ENCODE peak calls at places on chromosomes 11 and 22, in six cellular contexts. One of them, this sample, is unnamed.

GRCh38 chr11:944711-945470 is 19.2 kb downstream of the AP2A2 start:
- DNase-seq in ovary: no peak
- DNase-seq in upper lobe of right lung: no peak
- DNase-seq in CD8-positive, alpha-beta memory T cell: no peak
- DNase-seq in cardiac muscle cell: peak; percentile 52
- DNase-seq in heart left ventricle: no peak
- DNase-seq in this sample: no peak

GRCh38 chr11:120337896-120338840 is 2.0 kb downstream of the ARHGEF12 start:
- DNase-seq in ovary: no peak
- DNase-seq in upper lobe of right lung: no peak
- DNase-seq in CD8-positive, alpha-beta memory T cell: no peak
- DNase-seq in cardiac muscle cell: no peak
- DNase-seq in heart left ventricle: no peak
- DNase-seq in this sample: no peak

GRCh38 chr11:27464155-27464759 is 8.3 kb downstream of the LGR4 start:
- DNase-seq in ovary: no peak
- DNase-seq in upper lobe of right lung: no peak
- DNase-seq in CD8-positive, alpha-beta memory T cell: no peak
- DNase-seq in cardiac muscle cell: peak; percentile 43
- DNase-seq in heart left ventricle: no peak
- DNase-seq in this sample: no peak

GRCh38 chr11:70210051-70210501 is 7.0 kb downstream of the FADD start:
- DNase-seq in ovary: no peak
- DNase-seq in upper lobe of right lung: no peak
- DNase-seq in CD8-positive, alpha-beta memory T cell: no peak
- DNase-seq in cardiac muscle cell: peak; percentile 65
- DNase-seq in heart left ventricle: no peak
- DNase-seq in this sample: no peak

GRCh38 chr11:61532136-61533038 is 23.8 kb downstream of the LRRC10B start:
- DNase-seq in ovary: no peak
- DNase-seq in upper lobe of right lung: no peak
- DNase-seq in CD8-positive, alpha-beta memory T cell: peak; percentile 26
- DNase-seq in cardiac muscle cell: peak; percentile 33
- DNase-seq in heart left ventricle: no peak
- DNase-seq in this sample: no peak

GRCh38 chr11:78973833-78974232 is 399.2 kb upstream of the NARS2 start:
- DNase-seq in ovary: no peak
- DNase-seq in upper lobe of right lung: no peak
- DNase-seq in CD8-positive, alpha-beta memory T cell: no peak
- DNase-seq in cardiac muscle cell: no peak
- DNase-seq in heart left ventricle: no peak
- DNase-seq in this sample: no peak

GRCh38 chr11:120172054-120172881 is 34.4 kb upstream of the TRIM29 start:
- DNase-seq in ovary: peak; percentile 73
- DNase-seq in upper lobe of right lung: peak; percentile 73
- DNase-seq in CD8-positive, alpha-beta memory T cell: peak; percentile 42
- DNase-seq in cardiac muscle cell: peak; percentile 76
- DNase-seq in heart left ventricle: peak; percentile 71
- DNase-seq in this sample: peak; percentile 64

GRCh38 chr11:7573193-7573557 is 59.4 kb downstream of the PPFIBP2 start:
- DNase-seq in ovary: no peak
- DNase-seq in upper lobe of right lung: no peak
- DNase-seq in CD8-positive, alpha-beta memory T cell: no peak
- DNase-seq in cardiac muscle cell: no peak
- DNase-seq in heart left ventricle: no peak
- DNase-seq in this sample: no peak

GRCh38 chr11:94813436-94813720 is 45.2 kb downstream of the AMOTL1 start:
- DNase-seq in ovary: no peak
- DNase-seq in upper lobe of right lung: no peak
- DNase-seq in CD8-positive, alpha-beta memory T cell: no peak
- DNase-seq in cardiac muscle cell: no peak
- DNase-seq in heart left ventricle: no peak
- DNase-seq in this sample: no peak

GRCh38 chr22:31107206-31108118 is at the start of gene SELENOM:
- DNase-seq in ovary: peak; percentile 97
- DNase-seq in upper lobe of right lung: peak; percentile 98
- DNase-seq in CD8-positive, alpha-beta memory T cell: peak; percentile 81
- DNase-seq in cardiac muscle cell: peak; percentile 99
- DNase-seq in heart left ventricle: peak; percentile 97
- DNase-seq in this sample: peak; percentile 97

GRCh38 chr11:10725114-10725906 is 25.7 kb upstream of the CTR9 start:
- DNase-seq in ovary: no peak
- DNase-seq in upper lobe of right lung: no peak
- DNase-seq in CD8-positive, alpha-beta memory T cell: peak; percentile 16
- DNase-seq in cardiac muscle cell: peak; percentile 80
- DNase-seq in heart left ventricle: no peak
- DNase-seq in this sample: no peak

GRCh38 chr22:43878831-43879550 is 12.8 kb downstream of the PNPLA5 start:
- DNase-seq in ovary: no peak
- DNase-seq in upper lobe of right lung: peak; percentile 36
- DNase-seq in CD8-positive, alpha-beta memory T cell: no peak
- DNase-seq in cardiac muscle cell: no peak
- DNase-seq in heart left ventricle: no peak
- DNase-seq in this sample: no peak

GRCh38 chr22:30863161-30863833 is 105.3 kb downstream of the MORC2 start:
- DNase-seq in ovary: no peak
- DNase-seq in upper lobe of right lung: peak; percentile 42
- DNase-seq in CD8-positive, alpha-beta memory T cell: no peak
- DNase-seq in cardiac muscle cell: peak; percentile 7
- DNase-seq in heart left ventricle: no peak
- DNase-seq in this sample: no peak

GRCh38 chr11:134120143-134120850 is 51.4 kb downstream of the JAM3 start:
- DNase-seq in ovary: peak; percentile 70
- DNase-seq in upper lobe of right lung: no peak
- DNase-seq in CD8-positive, alpha-beta memory T cell: no peak
- DNase-seq in cardiac muscle cell: peak; percentile 94
- DNase-seq in heart left ventricle: peak; percentile 69
- DNase-seq in this sample: peak; percentile 53

GRCh38 chr11:32006799-32007388 is 84.0 kb upstream of the RCN1 start:
- DNase-seq in ovary: no peak
- DNase-seq in upper lobe of right lung: no peak
- DNase-seq in CD8-positive, alpha-beta memory T cell: no peak
- DNase-seq in cardiac muscle cell: peak; percentile 63
- DNase-seq in heart left ventricle: no peak
- DNase-seq in this sample: no peak

GRCh38 chr11:33358150-33358831 is 101.1 kb downstream of the HIPK3 start:
- DNase-seq in ovary: no peak
- DNase-seq in upper lobe of right lung: no peak
- DNase-seq in CD8-positive, alpha-beta memory T cell: no peak
- DNase-seq in cardiac muscle cell: no peak
- DNase-seq in heart left ventricle: no peak
- DNase-seq in this sample: no peak

GRCh38 chr11:8532475-8532874 is 61.6 kb downstream of the STK33 start:
- DNase-seq in ovary: no peak
- DNase-seq in upper lobe of right lung: no peak
- DNase-seq in CD8-positive, alpha-beta memory T cell: no peak
- DNase-seq in cardiac muscle cell: no peak
- DNase-seq in heart left ventricle: no peak
- DNase-seq in this sample: no peak

GRCh38 chr11:82730286-82730685 is 3.4 kb downstream of the FAM181B start:
- DNase-seq in ovary: no peak
- DNase-seq in upper lobe of right lung: no peak
- DNase-seq in CD8-positive, alpha-beta memory T cell: no peak
- DNase-seq in cardiac muscle cell: no peak
- DNase-seq in heart left ventricle: no peak
- DNase-seq in this sample: no peak

GRCh38 chr22:24141586-24141985 is 39.7 kb upstream of the SUSD2 start:
- DNase-seq in ovary: no peak
- DNase-seq in upper lobe of right lung: no peak
- DNase-seq in CD8-positive, alpha-beta memory T cell: peak; percentile 29
- DNase-seq in cardiac muscle cell: no peak
- DNase-seq in heart left ventricle: no peak
- DNase-seq in this sample: no peak

GRCh38 chr11:92826136-92826535 is 143.3 kb upstream of the MTNR1B start:
- DNase-seq in ovary: no peak
- DNase-seq in upper lobe of right lung: no peak
- DNase-seq in CD8-positive, alpha-beta memory T cell: no peak
- DNase-seq in cardiac muscle cell: peak; percentile 5
- DNase-seq in heart left ventricle: no peak
- DNase-seq in this sample: no peak

GRCh38 chr11:19606856-19607655 is 105.6 kb upstream of the NAV2 start:
- DNase-seq in ovary: no peak
- DNase-seq in upper lobe of right lung: no peak
- DNase-seq in CD8-positive, alpha-beta memory T cell: no peak
- DNase-seq in cardiac muscle cell: peak; percentile 25
- DNase-seq in heart left ventricle: no peak
- DNase-seq in this sample: no peak

GRCh38 chr11:1290052-1291040 is 19.1 kb downstream of the TOLLIP start:
- DNase-seq in ovary: no peak
- DNase-seq in upper lobe of right lung: peak; percentile 59
- DNase-seq in CD8-positive, alpha-beta memory T cell: no peak
- DNase-seq in cardiac muscle cell: no peak
- DNase-seq in heart left ventricle: no peak
- DNase-seq in this sample: no peak

GRCh38 chr11:119533931-119534694 is 111.1 kb upstream of the THY1 start:
- DNase-seq in ovary: peak; percentile 59
- DNase-seq in upper lobe of right lung: peak; percentile 87
- DNase-seq in CD8-positive, alpha-beta memory T cell: peak; percentile 7
- DNase-seq in cardiac muscle cell: peak; percentile 69
- DNase-seq in heart left ventricle: peak; percentile 49
- DNase-seq in this sample: peak; percentile 73

GRCh38 chr22:47672526-47672925 is 910.1 kb downstream of the TBC1D22A start:
- DNase-seq in ovary: no peak
- DNase-seq in upper lobe of right lung: no peak
- DNase-seq in CD8-positive, alpha-beta memory T cell: no peak
- DNase-seq in cardiac muscle cell: no peak
- DNase-seq in heart left ventricle: no peak
- DNase-seq in this sample: no peak

GRCh38 chr11:46414899-46415298 is 23.3 kb upstream of the CHRM4 start:
- DNase-seq in ovary: no peak
- DNase-seq in upper lobe of right lung: peak; percentile 6
- DNase-seq in CD8-positive, alpha-beta memory T cell: no peak
- DNase-seq in cardiac muscle cell: no peak
- DNase-seq in heart left ventricle: no peak
- DNase-seq in this sample: no peak
- H3K36me3 ChIP-seq in ovary: no peaks in the 10 kb centered on the region
- H3K36me3 ChIP-seq in upper lobe of right lung: peaks cover 70% of the 10 kb centered on the region
- H3K36me3 ChIP-seq in CD8-positive, alpha-beta memory T cell: peaks cover 23% of the 10 kb centered on the region
- H3K36me3 ChIP-seq in cardiac muscle cell: peaks cover 17% of the 10 kb centered on the region
- H3K36me3 ChIP-seq in heart left ventricle: peaks cover 8% of the 10 kb centered on the region
- H3K36me3 ChIP-seq in this sample: peaks cover 67% of the 10 kb centered on the region

DNA sequence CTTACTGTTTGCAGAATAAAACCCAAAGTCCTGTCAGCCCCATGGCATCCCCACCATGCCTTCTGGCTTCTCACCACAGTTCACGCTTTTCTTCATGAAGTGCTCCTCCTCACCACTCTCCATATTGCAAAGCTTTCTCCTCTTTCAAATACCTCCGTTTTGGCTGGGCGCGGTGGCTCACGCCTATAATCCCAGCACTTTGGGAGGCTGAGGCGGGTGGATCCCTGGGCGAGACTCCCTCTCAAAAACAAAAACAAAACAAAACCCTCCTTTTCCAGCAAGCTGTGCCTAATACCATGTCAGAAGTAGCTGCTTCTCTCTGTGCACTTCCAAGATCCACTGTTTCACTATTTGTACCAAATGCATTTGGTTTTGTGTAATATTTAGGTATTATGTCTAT is 6.7 kb downstream of the BACE1 start:
- DNase-seq in ovary: no peak
- DNase-seq in upper lobe of right lung: no peak
- DNase-seq in CD8-positive, alpha-beta memory T cell: no peak
- DNase-seq in cardiac muscle cell: no peak
- DNase-seq in heart left ventricle: no peak
- DNase-seq in this sample: no peak
- H3K36me3 ChIP-seq in ovary: no peaks in the 10 kb centered on the region
- H3K36me3 ChIP-seq in upper lobe of right lung: no peaks in the 10 kb centered on the region
- H3K36me3 ChIP-seq in CD8-positive, alpha-beta memory T cell: no peaks in the 10 kb centered on the region
- H3K36me3 ChIP-seq in cardiac muscle cell: no peaks in the 10 kb centered on the region
- H3K36me3 ChIP-seq in heart left ventricle: no peaks in the 10 kb centered on the region
- H3K36me3 ChIP-seq in this sample: peaks cover 5% of the 10 kb centered on the region

DNA sequence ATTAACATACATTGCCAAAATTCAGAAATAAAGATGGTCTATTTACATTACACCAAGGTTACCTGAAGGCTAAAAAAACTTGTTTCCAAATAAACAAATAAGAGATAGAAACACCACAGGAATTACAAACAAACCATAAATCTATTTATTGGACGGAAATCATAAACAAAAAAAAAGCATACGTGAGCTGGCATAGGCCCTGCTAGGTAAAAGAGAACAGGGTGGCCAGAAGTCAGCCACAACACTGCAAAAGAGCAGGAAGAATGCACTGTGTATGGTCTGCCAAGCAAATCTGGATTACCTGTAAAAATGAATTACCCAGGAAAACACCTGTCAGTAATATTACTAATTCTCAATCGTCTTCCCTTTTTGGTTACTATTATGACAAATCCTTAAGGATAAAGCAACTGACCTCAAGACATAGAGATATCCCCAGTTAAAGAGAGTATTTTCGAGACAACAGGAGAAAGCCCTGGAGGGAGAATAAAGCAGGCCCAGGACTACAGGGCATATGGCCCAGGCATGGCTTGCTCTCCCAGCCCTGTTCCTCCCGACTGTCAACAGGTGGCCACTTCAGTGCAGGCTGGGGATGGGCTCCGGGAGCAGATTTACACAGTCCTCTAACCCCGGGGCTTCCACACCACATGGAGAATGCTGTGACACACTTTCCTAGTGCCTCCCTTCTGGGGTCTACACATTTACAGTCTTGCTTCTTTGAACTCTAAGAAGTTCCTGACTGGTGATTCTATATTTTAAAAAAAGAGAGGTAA is 18.0 kb downstream of the PPP2R1B start:
- DNase-seq in ovary: no peak
- DNase-seq in upper lobe of right lung: no peak
- DNase-seq in CD8-positive, alpha-beta memory T cell: no peak
- DNase-seq in cardiac muscle cell: no peak
- DNase-seq in heart left ventricle: no peak
- DNase-seq in this sample: no peak
- H3K36me3 ChIP-seq in ovary: no peaks in the 10 kb centered on the region
- H3K36me3 ChIP-seq in upper lobe of right lung: peaks cover 96% of the 10 kb centered on the region
- H3K36me3 ChIP-seq in CD8-positive, alpha-beta memory T cell: peaks cover 36% of the 10 kb centered on the region
- H3K36me3 ChIP-seq in cardiac muscle cell: peaks cover 28% of the 10 kb centered on the region
- H3K36me3 ChIP-seq in heart left ventricle: peaks cover 34% of the 10 kb centered on the region
- H3K36me3 ChIP-seq in this sample: peaks cover 98% of the 10 kb centered on the region

GRCh38 chr11:65127473-65128181 is 5.5 kb downstream of the MRPL49 start:
- DNase-seq in ovary: no peak
- DNase-seq in upper lobe of right lung: no peak
- DNase-seq in CD8-positive, alpha-beta memory T cell: no peak
- DNase-seq in cardiac muscle cell: no peak
- DNase-seq in heart left ventricle: no peak
- DNase-seq in this sample: no peak
- H3K36me3 ChIP-seq in ovary: no peaks in the 10 kb centered on the region
- H3K36me3 ChIP-seq in upper lobe of right lung: peaks cover 85% of the 10 kb centered on the region
- H3K36me3 ChIP-seq in CD8-positive, alpha-beta memory T cell: peaks cover 69% of the 10 kb centered on the region
- H3K36me3 ChIP-seq in cardiac muscle cell: peaks cover 45% of the 10 kb centered on the region
- H3K36me3 ChIP-seq in heart left ventricle: peaks cover 54% of the 10 kb centered on the region
- H3K36me3 ChIP-seq in this sample: peaks cover 87% of the 10 kb centered on the region